ENCODE peak calls at places on chromosomes 1 and 21, in seven cellular contexts. One of them, this sample, is unnamed.

GRCh38 chr1:901108-901859 is 22.4 kb upstream of the SAMD11 start:
- DNase-seq in hepatocyte: no peak
- DNase-seq in PC-3: no peak
- DNase-seq in GM23248: no peak
- DNase-seq in MM.1S: no peak
- DNase-seq in neural progenitor cell: peak
- DNase-seq in HCT116: no peak
- DNase-seq in this sample: no peak

GRCh38 chr1:94096797-94097549 is 24.0 kb downstream of the ABCA4 start:
- DNase-seq in PC-3: no peak
- DNase-seq in HCT116: no peak
- DNase-seq in neural progenitor cell: no peak
- DNase-seq in GM23248: peak
- DNase-seq in MM.1S: no peak
- DNase-seq in hepatocyte: peak
- DNase-seq in this sample: no peak

GRCh38 chr1:32127780-32128179 is 19.9 kb downstream of the KPNA6 start:
- DNase-seq in hepatocyte: no peak
- DNase-seq in PC-3: no peak
- DNase-seq in neural progenitor cell: no peak
- DNase-seq in HCT116: no peak
- DNase-seq in MM.1S: no peak
- DNase-seq in GM23248: no peak
- DNase-seq in this sample: peak

GRCh38 chr1:10621906-10622305 is 147.2 kb downstream of the PEX14 start:
- DNase-seq in GM23248: no peak
- DNase-seq in PC-3: no peak
- DNase-seq in neural progenitor cell: no peak
- DNase-seq in MM.1S: no peak
- DNase-seq in HCT116: no peak
- DNase-seq in hepatocyte: no peak
- DNase-seq in this sample: no peak

GRCh38 chr1:200980452-200980772 is 43.1 kb downstream of the KIF21B start:
- DNase-seq in neural progenitor cell: no peak
- DNase-seq in HCT116: no peak
- DNase-seq in GM23248: no peak
- DNase-seq in PC-3: no peak
- DNase-seq in hepatocyte: no peak
- DNase-seq in MM.1S: no peak
- DNase-seq in this sample: no peak

GRCh38 chr1:191974004-191974403 is 184.3 kb upstream of the RGS18 start:
- DNase-seq in HCT116: no peak
- DNase-seq in GM23248: no peak
- DNase-seq in neural progenitor cell: no peak
- DNase-seq in hepatocyte: no peak
- DNase-seq in PC-3: no peak
- DNase-seq in MM.1S: no peak
- DNase-seq in this sample: no peak

GRCh38 chr21:14495075-14495474 is 51.0 kb downstream of the SAMSN1 start:
- DNase-seq in GM23248: no peak
- DNase-seq in neural progenitor cell: no peak
- DNase-seq in HCT116: no peak
- DNase-seq in hepatocyte: no peak
- DNase-seq in MM.1S: no peak
- DNase-seq in PC-3: no peak
- DNase-seq in this sample: no peak

GRCh38 chr1:238951809-238952208 is 434.6 kb upstream of the CHRM3 start:
- DNase-seq in neural progenitor cell: peak
- DNase-seq in MM.1S: peak
- DNase-seq in PC-3: peak
- DNase-seq in GM23248: peak
- DNase-seq in HCT116: no peak
- DNase-seq in hepatocyte: peak
- DNase-seq in this sample: peak

GRCh38 chr1:91805343-91805801 is 80.6 kb downstream of the TGFBR3 start:
- DNase-seq in neural progenitor cell: no peak
- DNase-seq in hepatocyte: no peak
- DNase-seq in GM23248: no peak
- DNase-seq in PC-3: no peak
- DNase-seq in HCT116: no peak
- DNase-seq in MM.1S: no peak
- DNase-seq in this sample: no peak

GRCh38 chr1:184882649-184883303 is 91.5 kb downstream of the NIBAN1 start:
- DNase-seq in MM.1S: no peak
- DNase-seq in HCT116: no peak
- DNase-seq in GM23248: peak
- DNase-seq in neural progenitor cell: no peak
- DNase-seq in hepatocyte: no peak
- DNase-seq in PC-3: no peak
- DNase-seq in this sample: peak

GRCh38 chr1:145689922-145690321 is 17.2 kb downstream of the PDZK1 start:
- DNase-seq in MM.1S: no peak
- DNase-seq in neural progenitor cell: no peak
- DNase-seq in hepatocyte: no peak
- DNase-seq in PC-3: no peak
- DNase-seq in HCT116: no peak
- DNase-seq in GM23248: no peak
- DNase-seq in this sample: no peak

GRCh38 chr1:246293366-246294121 is 213.5 kb downstream of the SMYD3 start:
- DNase-seq in MM.1S: no peak
- DNase-seq in HCT116: no peak
- DNase-seq in GM23248: no peak
- DNase-seq in PC-3: no peak
- DNase-seq in neural progenitor cell: no peak
- DNase-seq in hepatocyte: no peak
- DNase-seq in this sample: no peak

GRCh38 chr1:70675737-70676156 is 264.7 kb downstream of the CTH start:
- DNase-seq in HCT116: no peak
- DNase-seq in neural progenitor cell: peak
- DNase-seq in PC-3: no peak
- DNase-seq in hepatocyte: no peak
- DNase-seq in GM23248: no peak
- DNase-seq in MM.1S: no peak
- DNase-seq in this sample: peak

GRCh38 chr21:35208117-35208516 is 159.0 kb upstream of the RUNX1 start:
- DNase-seq in MM.1S: no peak
- DNase-seq in GM23248: no peak
- DNase-seq in hepatocyte: no peak
- DNase-seq in neural progenitor cell: no peak
- DNase-seq in PC-3: no peak
- DNase-seq in HCT116: no peak
- DNase-seq in this sample: no peak

GRCh38 chr1:45923343-45923742 is 119.9 kb downstream of the MAST2 start:
- DNase-seq in neural progenitor cell: no peak
- DNase-seq in MM.1S: no peak
- DNase-seq in PC-3: no peak
- DNase-seq in HCT116: no peak
- DNase-seq in GM23248: no peak
- DNase-seq in hepatocyte: no peak
- DNase-seq in this sample: no peak

GRCh38 chr21:42956824-42957632 is 17.3 kb upstream of the PKNOX1 start:
- DNase-seq in HCT116: no peak
- DNase-seq in hepatocyte: no peak
- DNase-seq in PC-3: no peak
- DNase-seq in GM23248: no peak
- DNase-seq in neural progenitor cell: no peak
- DNase-seq in MM.1S: no peak
- DNase-seq in this sample: peak

GRCh38 chr1:79043506-79043905 is 37.0 kb upstream of the ADGRL4 start:
- DNase-seq in MM.1S: no peak
- DNase-seq in HCT116: no peak
- DNase-seq in neural progenitor cell: no peak
- DNase-seq in PC-3: no peak
- DNase-seq in hepatocyte: no peak
- DNase-seq in GM23248: peak
- DNase-seq in this sample: peak

GRCh38 chr21:22993144-22993543 is 1994.9 kb downstream of the NCAM2 start:
- DNase-seq in hepatocyte: no peak
- DNase-seq in HCT116: no peak
- DNase-seq in GM23248: no peak
- DNase-seq in MM.1S: no peak
- DNase-seq in neural progenitor cell: no peak
- DNase-seq in PC-3: no peak
- DNase-seq in this sample: no peak

GRCh38 chr1:46528297-46528955 is 23.0 kb downstream of the KNCN start:
- DNase-seq in PC-3: no peak
- DNase-seq in HCT116: no peak
- DNase-seq in MM.1S: no peak
- DNase-seq in GM23248: peak
- DNase-seq in hepatocyte: no peak
- DNase-seq in neural progenitor cell: peak
- DNase-seq in this sample: peak

GRCh38 chr1:204255225-204255624 is 41.4 kb upstream of the GOLT1A start:
- DNase-seq in hepatocyte: no peak
- DNase-seq in HCT116: no peak
- DNase-seq in neural progenitor cell: peak
- DNase-seq in GM23248: no peak
- DNase-seq in PC-3: no peak
- DNase-seq in MM.1S: no peak
- DNase-seq in this sample: peak

GRCh38 chr1:192869308-192869940 is 60.6 kb downstream of the RGS2 start:
- DNase-seq in HCT116: no peak
- DNase-seq in MM.1S: no peak
- DNase-seq in GM23248: no peak
- DNase-seq in neural progenitor cell: no peak
- DNase-seq in PC-3: no peak
- DNase-seq in hepatocyte: no peak
- DNase-seq in this sample: no peak

GRCh38 chr1:153881764-153882163 is 41.0 kb downstream of the GATAD2B start:
- DNase-seq in GM23248: peak
- DNase-seq in PC-3: no peak
- DNase-seq in MM.1S: no peak
- DNase-seq in hepatocyte: peak
- DNase-seq in neural progenitor cell: peak
- DNase-seq in HCT116: no peak
- DNase-seq in this sample: no peak

GRCh38 chr1:7518411-7518810 is 252.7 kb upstream of the VAMP3 start:
- DNase-seq in PC-3: no peak
- DNase-seq in hepatocyte: no peak
- DNase-seq in MM.1S: no peak
- DNase-seq in neural progenitor cell: no peak
- DNase-seq in HCT116: no peak
- DNase-seq in GM23248: no peak
- DNase-seq in this sample: no peak

GRCh38 chr1:200558866-200559459 is 61.6 kb downstream of the KIF14 start:
- DNase-seq in hepatocyte: peak
- DNase-seq in PC-3: peak
- DNase-seq in neural progenitor cell: peak
- DNase-seq in HCT116: peak
- DNase-seq in GM23248: peak
- DNase-seq in MM.1S: peak
- DNase-seq in this sample: peak

GRCh38 chr1:197222025-197222685 is 45.9 kb upstream of the CRB1 start:
- DNase-seq in PC-3: peak
- DNase-seq in neural progenitor cell: no peak
- DNase-seq in HCT116: no peak
- DNase-seq in hepatocyte: no peak
- DNase-seq in GM23248: no peak
- DNase-seq in MM.1S: no peak
- DNase-seq in this sample: peak

GRCh38 chr1:2784854-2785630 is 16.5 kb downstream of the TTC34 start:
- DNase-seq in hepatocyte: no peak
- DNase-seq in GM23248: no peak
- DNase-seq in HCT116: no peak
- DNase-seq in PC-3: no peak
- DNase-seq in neural progenitor cell: no peak
- DNase-seq in MM.1S: no peak
- DNase-seq in this sample: no peak
- TF ChIP-seq EZH2phosphoT487 in hepatocyte: no peak
- TF ChIP-seq EZH2phosphoT487 in GM23248: no peak
- TF ChIP-seq EZH2phosphoT487 in HCT116: no peak
- TF ChIP-seq EZH2phosphoT487 in PC-3: no peak
- TF ChIP-seq EZH2phosphoT487 in neural progenitor cell: no peak
- TF ChIP-seq EZH2phosphoT487 in MM.1S: no peak
- TF ChIP-seq EZH2phosphoT487 in this sample: no peak

GRCh38 chr1:12410351-12410750 is 180.5 kb downstream of the VPS13D start:
- DNase-seq in hepatocyte: no peak
- DNase-seq in HCT116: no peak
- DNase-seq in GM23248: no peak
- DNase-seq in neural progenitor cell: no peak
- DNase-seq in MM.1S: no peak
- DNase-seq in PC-3: no peak
- DNase-seq in this sample: no peak
- H3K4me2 ChIP-seq in hepatocyte: no peak
- H3K4me2 ChIP-seq in HCT116: no peak
- H3K4me2 ChIP-seq in GM23248: no peak
- H3K4me2 ChIP-seq in neural progenitor cell: no peak
- H3K4me2 ChIP-seq in MM.1S: no peak
- H3K4me2 ChIP-seq in PC-3: no peak
- H3K4me2 ChIP-seq in this sample: no peak

DNA sequence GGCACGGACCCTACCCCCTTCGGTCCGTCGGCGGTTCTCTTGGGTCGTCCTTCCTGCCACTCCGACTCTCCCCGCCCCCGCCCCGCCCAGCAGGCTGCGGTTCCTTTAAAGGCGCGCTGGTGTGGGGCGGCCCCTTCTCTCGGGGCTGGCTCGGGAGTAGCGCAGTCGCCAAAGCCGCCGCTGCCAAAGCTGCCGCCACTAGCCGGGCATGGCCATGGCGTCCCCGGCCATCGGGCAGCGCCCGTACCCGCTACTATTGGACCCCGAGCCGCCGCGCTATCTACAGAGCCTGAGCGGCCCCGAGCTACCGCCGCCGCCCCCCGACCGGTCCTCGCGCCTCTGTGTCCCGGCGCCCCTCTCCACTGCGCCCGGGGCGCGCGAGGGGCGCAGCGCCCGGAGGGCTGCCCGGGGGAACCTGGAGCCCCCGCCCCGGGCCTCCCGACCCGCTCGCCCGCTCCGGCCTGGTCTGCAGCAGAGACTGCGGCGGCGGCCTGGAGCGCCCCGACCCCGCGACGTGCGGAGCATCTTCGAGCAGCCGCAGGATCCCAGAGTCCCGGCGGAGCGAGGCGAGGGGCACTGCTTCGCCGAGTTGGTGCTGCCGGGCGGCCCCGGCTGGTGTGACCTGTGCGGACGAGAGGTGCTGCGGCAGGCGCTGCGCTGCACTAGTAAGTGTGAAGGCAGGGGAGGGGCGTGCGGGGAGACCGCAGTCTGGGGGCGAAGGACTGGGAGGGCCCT is at the start of gene RASSF5:
- DNase-seq in GM23248: peak
- DNase-seq in PC-3: peak
- DNase-seq in HCT116: no peak
- DNase-seq in hepatocyte: peak
- DNase-seq in MM.1S: peak
- DNase-seq in neural progenitor cell: peak
- DNase-seq in this sample: peak
- TF ChIP-seq EZH2 in GM23248: no peak
- TF ChIP-seq EZH2 in PC-3: no peak
- TF ChIP-seq EZH2 in HCT116: no peak
- TF ChIP-seq EZH2 in hepatocyte: peak
- TF ChIP-seq EZH2 in MM.1S: no peak
- TF ChIP-seq EZH2 in neural progenitor cell: peak
- TF ChIP-seq EZH2 in this sample: no peak

DNA sequence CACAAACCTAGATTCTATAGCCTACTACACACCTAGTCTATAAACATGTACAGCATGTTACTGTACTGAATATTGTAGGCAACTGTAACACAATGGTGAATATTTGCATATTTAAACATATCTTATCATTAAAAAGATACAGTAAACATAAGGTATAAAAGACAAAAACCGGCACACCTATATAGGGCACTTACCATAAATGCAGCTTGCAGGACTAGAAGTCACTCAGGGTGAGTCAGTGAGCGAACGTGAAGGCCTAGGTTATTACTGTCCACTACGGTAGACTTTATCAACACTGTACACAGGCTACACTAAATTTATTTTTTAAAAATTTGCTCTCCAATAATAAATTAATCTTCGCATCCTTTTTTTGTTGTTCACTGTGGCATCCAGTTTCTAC is 13.3 kb downstream of the PSMG1 start:
- DNase-seq in HCT116: no peak
- DNase-seq in neural progenitor cell: no peak
- DNase-seq in PC-3: no peak
- DNase-seq in MM.1S: no peak
- DNase-seq in hepatocyte: no peak
- DNase-seq in GM23248: no peak
- DNase-seq in this sample: no peak
- TF ChIP-seq EZH2phosphoT487 in HCT116: no peak
- TF ChIP-seq EZH2phosphoT487 in neural progenitor cell: no peak
- TF ChIP-seq EZH2phosphoT487 in PC-3: no peak
- TF ChIP-seq EZH2phosphoT487 in MM.1S: no peak
- TF ChIP-seq EZH2phosphoT487 in hepatocyte: no peak
- TF ChIP-seq EZH2phosphoT487 in GM23248: no peak
- TF ChIP-seq EZH2phosphoT487 in this sample: no peak